ENCODE peak calls at places on chromosome 20, in eight cellular contexts. W is ELF-1; J is GM13977; S is T-helper 9 cell; F is OCI-LY7; K is stimulated activated effector memory CD8-positive, alpha-beta T cell treated with anti-CD3 and anti-CD28 coated beads, Interleukin-12 subunit alpha, Interleukin-12 subunit beta, amount 100 ng/mL, for 72 hours; U is MV-4-11; H is GM23248. Q is an unnamed sample.

GRCh38 chr20:36887779-36888133 is 11.8 kb downstream of the TLDC2 start:
- DNase-seq in W (no peak), J (no peak), S (no peak), F (no peak), K (no peak), U (no peak), H (peak), Q (no peak)

GRCh38 chr20:10537850-10538480 is 102.9 kb downstream of the SLX4IP start:
- DNase-seq in W (no peak), J (no peak), S (no peak), F (no peak), K (no peak), U (no peak), H (peak), Q (no peak)

GRCh38 chr20:17316316-17317038 is 89.6 kb downstream of the PCSK2 start:
- DNase-seq in W (no peak), J (no peak), S (no peak), F (no peak), K (no peak), U (no peak), H (no peak), Q (no peak)

GRCh38 chr20:35615667-35616464 is at the start of gene SPAG4:
- DNase-seq in W (no peak), J (peak), S (peak), F (no peak), K (peak), U (peak), H (peak), Q (no peak)

GRCh38 chr20:3080939-3081388 is 3.6 kb downstream of the AVP start:
- DNase-seq in W (no peak), J (no peak), S (no peak), F (no peak), K (no peak), U (no peak), H (peak), Q (no peak)

GRCh38 chr20:15900443-15900842 is 672.8 kb downstream of the KIF16B start:
- DNase-seq in W (no peak), J (no peak), S (no peak), F (no peak), K (no peak), U (no peak), H (no peak), Q (no peak)

GRCh38 chr20:59723607-59724456 is 119.5 kb downstream of the PHACTR3 start:
- DNase-seq in W (no peak), J (no peak), S (no peak), F (no peak), K (no peak), U (peak), H (peak), Q (no peak)

GRCh38 chr20:55882922-55883321 is 122.4 kb downstream of the CBLN4 start:
- DNase-seq in W (no peak), J (no peak), S (no peak), F (no peak), K (no peak), U (no peak), H (no peak), Q (no peak)

GRCh38 chr20:20677186-20677585 is 35.3 kb downstream of the RALGAPA2 start:
- DNase-seq in W (no peak), J (no peak), S (no peak), F (no peak), K (no peak), U (no peak), H (no peak), Q (no peak)

GRCh38 chr20:62628691-62629090 is 13.6 kb upstream of the SLCO4A1 start:
- DNase-seq in W (peak), J (no peak), S (no peak), F (no peak), K (no peak), U (no peak), H (no peak), Q (no peak)

GRCh38 chr20:31740208-31740607 is 1.1 kb downstream of the TPX2 start:
- DNase-seq in W (no peak), J (peak), S (no peak), F (peak), K (no peak), U (peak), H (peak), Q (no peak)

GRCh38 chr20:50649587-50649986 is 41.8 kb downstream of the RIPOR3 start:
- DNase-seq in W (peak), J (no peak), S (no peak), F (no peak), K (no peak), U (no peak), H (no peak), Q (no peak)

GRCh38 chr20:51385941-51386530 is 156.5 kb downstream of the NFATC2 start:
- DNase-seq in W (peak), J (peak), S (peak), F (peak), K (no peak), U (peak), H (peak), Q (peak)

GRCh38 chr20:24309596-24309995 is 159.8 kb upstream of the SYNDIG1 start:
- DNase-seq in W (no peak), J (no peak), S (no peak), F (no peak), K (no peak), U (no peak), H (no peak), Q (no peak)

GRCh38 chr20:45465492-45466266 is 3.9 kb upstream of the WFDC2 start:
- DNase-seq in W (no peak), J (no peak), S (no peak), F (no peak), K (no peak), U (peak), H (no peak), Q (no peak)

GRCh38 chr20:24769878-24770627 is 179.0 kb upstream of the CST7 start:
- DNase-seq in W (no peak), J (no peak), S (no peak), F (no peak), K (no peak), U (no peak), H (no peak), Q (no peak)

GRCh38 chr20:17023811-17024210 is 203.0 kb upstream of the PCSK2 start:
- DNase-seq in W (peak), J (no peak), S (no peak), F (no peak), K (no peak), U (no peak), H (peak), Q (no peak)

GRCh38 chr20:35947489-35947888 is 6.8 kb downstream of the SCAND1 start:
- DNase-seq in W (peak), J (peak), S (no peak), F (peak), K (no peak), U (no peak), H (peak), Q (peak)

GRCh38 chr20:47620808-47621805 is 119.4 kb downstream of the NCOA3 start:
- DNase-seq in W (no peak), J (peak), S (no peak), F (peak), K (no peak), U (peak), H (peak), Q (peak)

GRCh38 chr20:62642666-62643520 is 590 bp downstream of the SLCO4A1 start:
- DNase-seq in W (no peak), J (peak), S (peak), F (peak), K (peak), U (no peak), H (peak), Q (no peak)

GRCh38 chr20:32537657-32538525 is 47.2 kb downstream of the NOL4L start:
- DNase-seq in W (no peak), J (no peak), S (no peak), F (no peak), K (no peak), U (peak), H (no peak), Q (no peak)

GRCh38 chr20:51118985-51119527 is 96.1 kb upstream of the KCNG1 start:
- DNase-seq in W (no peak), J (no peak), S (no peak), F (no peak), K (no peak), U (no peak), H (no peak), Q (no peak)

GRCh38 chr20:38726849-38727601 is 2.7 kb downstream of the SLC32A1 start:
- DNase-seq in W (peak), J (peak), S (peak), F (peak), K (peak), U (no peak), H (peak), Q (peak)

GRCh38 chr20:57514273-57514751 is 10.6 kb downstream of the CTCFL start:
- DNase-seq in W (peak), J (peak), S (no peak), F (no peak), K (no peak), U (peak), H (peak), Q (peak)

GRCh38 chr20:11698124-11698523 is 219.6 kb upstream of the BTBD3 start:
- DNase-seq in W (no peak), J (no peak), S (no peak), F (no peak), K (no peak), U (no peak), H (no peak), Q (no peak)

GRCh38 chr20:42604998-42605970 is 584.4 kb downstream of the PTPRT start:
- DNase-seq in W (no peak), J (no peak), S (no peak), F (no peak), K (no peak), U (no peak), H (no peak), Q (no peak)

GRCh38 chr20:62776692-62777527 is 19.4 kb upstream of the MRGBP start:
- DNase-seq in W (no peak), J (peak), S (peak), F (peak), K (no peak), U (peak), H (no peak), Q (peak)

GRCh38 chr20:56069016-56069415 is 63.7 kb upstream of the CBLN4 start:
- DNase-seq in W (no peak), J (no peak), S (no peak), F (no peak), K (no peak), U (no peak), H (no peak), Q (no peak)

GRCh38 chr20:46027245-46027853 is 1.7 kb upstream of the SLC12A5 start:
- DNase-seq in W (no peak), J (peak), S (no peak), F (peak), K (no peak), U (peak), H (peak), Q (peak)

GRCh38 chr20:43969501-43969900 is 54.8 kb downstream of the TOX2 start:
- DNase-seq in W (no peak), J (no peak), S (no peak), F (no peak), K (no peak), U (no peak), H (no peak), Q (no peak)

Q was measured in HepG2.